ENCODE peak calls at places on chromosomes 4 and X, in four cellular contexts. G is activated naive CD8-positive, alpha-beta T cell treated with anti-CD3 and anti-CD28 coated beads, Interleukin-2, amount 50 U/mL, for 24 hours; R is stimulated activated naive CD4-positive, alpha-beta T cell; Z is astrocyte of the spinal cord. L is an unnamed sample.

GRCh38 chr4:40205259-40206198 is 8.7 kb downstream of the RHOH start:
- DNase-seq in G (no peak), Z (no peak), R (no peak), L (peak)

GRCh38 chr4:152515678-152516077 is 20.2 kb downstream of the FBXW7 start:
- DNase-seq in Z (peak), G (no peak), R (no peak), L (no peak)

GRCh38 chr4:6627832-6628231 is 12.7 kb upstream of the MRFAP1 start:
- DNase-seq in Z (no peak), G (no peak), R (no peak), L (no peak)

GRCh38 chr4:124118061-124118460 is 594.5 kb downstream of the ANKRD50 start:
- DNase-seq in G (no peak), R (no peak), Z (no peak), L (no peak)

GRCh38 chr4:2818351-2818939 is 25.2 kb upstream of the ADD1 start:
- DNase-seq in Z (no peak), G (no peak), R (no peak), L (no peak)

GRCh38 chr4:16116019-16116418 is 32.2 kb upstream of the PROM1 start:
- DNase-seq in G (no peak), Z (no peak), R (no peak), L (no peak)

GRCh38 chr4:158529505-158529904 is 7.8 kb downstream of the RXFP1 start:
- DNase-seq in R (no peak), G (no peak), Z (no peak), L (no peak)

GRCh38 chrX:103343105-103343504 is 13.1 kb downstream of the TCEAL7 start:
- DNase-seq in Z (peak), R (peak), G (peak), L (no peak)

GRCh38 chrX:119402588-119402987 is 3.5 kb downstream of the SLC25A43 start:
- DNase-seq in R (no peak), G (no peak), Z (no peak), L (no peak)

GRCh38 chr4:82422616-82423015 is 7.6 kb downstream of the HNRNPDL start:
- DNase-seq in Z (no peak), R (no peak), G (no peak), L (no peak)

GRCh38 chrX:48461830-48462229 is 8.2 kb downstream of the SLC38A5 start:
- DNase-seq in Z (no peak), G (no peak), R (no peak), L (no peak)

GRCh38 chr4:73055241-73055897 is 14.1 kb downstream of the COX18 start:
- DNase-seq in G (no peak), Z (no peak), R (no peak), L (no peak)

GRCh38 chr4:133621628-133622027 is 472.5 kb downstream of the PCDH10 start:
- DNase-seq in R (no peak), G (no peak), Z (no peak), L (no peak)

GRCh38 chr4:42172391-42172790 is 19.9 kb upstream of the BEND4 start:
- DNase-seq in Z (no peak), R (no peak), G (no peak), L (no peak)

GRCh38 chr4:180031330-180031729 is 2211.9 kb upstream of the TENM3 start:
- DNase-seq in G (no peak), Z (no peak), R (no peak), L (no peak)

GRCh38 chr4:38591617-38592337 is 72.2 kb upstream of the KLF3 start:
- DNase-seq in Z (no peak), G (no peak), R (no peak), L (no peak)

GRCh38 chrX:75746891-75747639 is 38.0 kb downstream of the MAGEE2 start:
- DNase-seq in R (peak), G (peak), Z (peak), L (peak)

GRCh38 chr4:24508541-24508940 is 75.8 kb downstream of the DHX15 start:
- DNase-seq in Z (no peak), R (no peak), G (no peak), L (no peak)

GRCh38 chrX:119989905-119990408 is 46.4 kb upstream of the NKAP start:
- DNase-seq in R (no peak), Z (no peak), G (no peak), L (no peak)

GRCh38 chr4:95108883-95109421 is 351.2 kb downstream of the BMPR1B start:
- DNase-seq in G (no peak), Z (peak), R (no peak), L (no peak)

GRCh38 chrX:18146954-18147353 is 73.7 kb downstream of the BEND2 start:
- DNase-seq in Z (peak), G (peak), R (no peak), L (no peak)

GRCh38 chrX:17046478-17047097 is 100.1 kb downstream of the REPS2 start:
- DNase-seq in G (peak), Z (peak), R (no peak), L (no peak)

GRCh38 chr4:99826016-99826415 is 9.4 kb downstream of the DAPP1 start:
- DNase-seq in Z (no peak), R (no peak), G (no peak), L (no peak)

GRCh38 chr4:141348589-141348988 is 127.9 kb downstream of the ZNF330 start:
- DNase-seq in G (no peak), R (no peak), Z (no peak), L (no peak)

GRCh38 chr4:113756005-113756410 is 5.5 kb downstream of the CAMK2D start:
- DNase-seq in R (no peak), G (no peak), Z (peak), L (no peak)

GRCh38 chrX:43717161-43717560 is 61.1 kb downstream of the MAOA start:
- DNase-seq in R (no peak), G (no peak), Z (no peak), L (no peak)

GRCh38 chr4:145935253-145936141 is 3.1 kb downstream of the ZNF827 start:
- DNase-seq in R (no peak), Z (no peak), G (peak), L (peak)

GRCh38 chr4:84971319-84971932 is 4.9 kb upstream of the WDFY3 start:
- DNase-seq in R (no peak), G (no peak), Z (peak), L (no peak)

GRCh38 chrX:9676311-9676710 is 89.3 kb downstream of the GPR143 start:
- DNase-seq in G (no peak), R (no peak), Z (peak), L (no peak)

GRCh38 chr4:12144051-12144450 is 715.4 kb upstream of the HS3ST1 start:
- DNase-seq in R (no peak), Z (no peak), G (no peak), L (no peak)

GRCh38 chr4:121594796-121595526 is 101.8 kb downstream of the ANXA5 start:
- DNase-seq in Z (peak), G (no peak), R (no peak), L (no peak)

GRCh38 chr4:19857405-19857804 is 394.3 kb upstream of the SLIT2 start:
- DNase-seq in R (no peak), Z (no peak), G (no peak), L (no peak)

GRCh38 chrX:68831405-68832100 is 2.7 kb downstream of the EFNB1 start:
- DNase-seq in Z (no peak), G (no peak), R (no peak), L (peak)

GRCh38 chrX:79630033-79631009 is 263.2 kb upstream of the ITM2A start:
- DNase-seq in Z (no peak), R (no peak), G (no peak), L (no peak)

GRCh38 chrX:50707376-50707775 is 106.6 kb downstream of the SHROOM4 start:
- DNase-seq in Z (no peak), G (no peak), R (no peak), L (no peak)

GRCh38 chr4:47239649-47240048 is 208.3 kb downstream of the GABRB1 start:
- DNase-seq in R (no peak), G (no peak), Z (no peak), L (no peak)

GRCh38 chr4:114100288-114101031 is 121.0 kb upstream of the ARSJ start:
- DNase-seq in G (no peak), R (no peak), Z (no peak), L (no peak)

L was measured in Peyer's patch.